ENCODE peak calls at places on chromosomes 6 and 20, in eight cellular contexts. U is tibial nerve, M is right lobe of liver, G is prostate gland, I is sigmoid colon, S is ovary, Y is upper lobe of left lung, T is stomach. F is an unnamed sample.
A peak's percentile ranks its signal among the peaks of the same experiment; 100 is the strongest.

GRCh38 chr6:155201461-155202226 is 62.2 kb upstream of the CLDN20 start:
- DNase-seq in U (no peak), M (no peak), G (no peak), I (no peak), S (no peak), Y (no peak), T (no peak), F (no peak)

GRCh38 chr6:87929843-87930288 is 117.8 kb upstream of the SPACA1 start:
- DNase-seq in U (peak; percentile 76), M (peak; percentile 83), G (peak; percentile 79), I (peak; percentile 90), S (peak; percentile 74), Y (no peak), T (peak; percentile 77), F (peak; percentile 63)

GRCh38 chr6:55868910-55869479 is 6.4 kb downstream of the BMP5 start:
- DNase-seq in U (no peak), M (no peak), G (peak; percentile 15), I (no peak), S (no peak), Y (no peak), T (no peak), F (no peak)

GRCh38 chr6:154613137-154613676 is 102.7 kb upstream of the CNKSR3 start:
- DNase-seq in U (no peak), M (no peak), G (no peak), I (no peak), S (no peak), Y (no peak), T (no peak), F (peak; percentile 52)

GRCh38 chr6:2158596-2159271 is 86.7 kb downstream of the GMDS start:
- DNase-seq in U (no peak), M (no peak), G (no peak), I (no peak), S (no peak), Y (no peak), T (no peak), F (no peak)

GRCh38 chr20:25062841-25063240 is 4.9 kb upstream of the ACSS1 start:
- DNase-seq in U (no peak), M (no peak), G (no peak), I (no peak), S (no peak), Y (no peak), T (no peak), F (no peak)

GRCh38 chr6:74479960-74480359 is 725.9 kb downstream of the COL12A1 start:
- DNase-seq in U (no peak), M (no peak), G (no peak), I (no peak), S (no peak), Y (no peak), T (no peak), F (no peak)

GRCh38 chr20:8255945-8256632 is 124.0 kb downstream of the PLCB1 start:
- DNase-seq in U (no peak), M (no peak), G (no peak), I (no peak), S (no peak), Y (no peak), T (no peak), F (no peak)

GRCh38 chr20:21100590-21101452 is 5.3 kb downstream of the LINC00237 start:
- DNase-seq in U (no peak), M (no peak), G (no peak), I (no peak), S (no peak), Y (peak; percentile 82), T (no peak), F (no peak)

GRCh38 chr6:35311390-35312075 is 13.9 kb downstream of the DEF6 start:
- DNase-seq in U (no peak), M (no peak), G (no peak), I (no peak), S (no peak), Y (no peak), T (no peak), F (no peak)

GRCh38 chr6:87391334-87391733 is 16.4 kb upstream of the CFAP206 start:
- DNase-seq in U (no peak), M (peak; percentile 55), G (peak; percentile 17), I (no peak), S (no peak), Y (no peak), T (no peak), F (no peak)

GRCh38 chr20:56163806-56164205 is 84.7 kb upstream of the MC3R start:
- DNase-seq in U (no peak), M (no peak), G (no peak), I (no peak), S (no peak), Y (no peak), T (no peak), F (no peak)

GRCh38 chr20:18224968-18225568 is 63.3 kb upstream of the ZNF133 start:
- DNase-seq in U (peak; percentile 42), M (no peak), G (peak; percentile 26), I (no peak), S (peak; percentile 19), Y (no peak), T (peak; percentile 48), F (no peak)

GRCh38 chr20:57263767-57264150 is 2.7 kb downstream of the BMP7 start:
- DNase-seq in U (no peak), M (no peak), G (no peak), I (no peak), S (no peak), Y (no peak), T (no peak), F (no peak)

GRCh38 chr6:42783876-42784738 is 2.3 kb downstream of the BICRAL start:
- DNase-seq in U (no peak), M (no peak), G (no peak), I (no peak), S (no peak), Y (no peak), T (no peak), F (no peak)

GRCh38 chr6:42781811-42782688 is at the start of gene BICRAL:
- DNase-seq in U (peak; percentile 36), M (peak; percentile 74), G (peak; percentile 59), I (peak; percentile 74), S (peak; percentile 74), Y (peak; percentile 92), T (peak; percentile 59), F (peak; percentile 68)

GRCh38 chr6:42782689-42783176 is 881 bp downstream of the BICRAL start:
- DNase-seq in U (peak; percentile 66), M (peak; percentile 80), G (peak; percentile 61), I (peak; percentile 90), S (peak; percentile 84), Y (peak; percentile 95), T (peak; percentile 75), F (peak; percentile 83)

GRCh38 chr6:42784739-42785498 is 3.1 kb downstream of the BICRAL start:
- DNase-seq in U (no peak), M (no peak), G (no peak), I (no peak), S (no peak), Y (no peak), T (no peak), F (no peak)

DNA sequence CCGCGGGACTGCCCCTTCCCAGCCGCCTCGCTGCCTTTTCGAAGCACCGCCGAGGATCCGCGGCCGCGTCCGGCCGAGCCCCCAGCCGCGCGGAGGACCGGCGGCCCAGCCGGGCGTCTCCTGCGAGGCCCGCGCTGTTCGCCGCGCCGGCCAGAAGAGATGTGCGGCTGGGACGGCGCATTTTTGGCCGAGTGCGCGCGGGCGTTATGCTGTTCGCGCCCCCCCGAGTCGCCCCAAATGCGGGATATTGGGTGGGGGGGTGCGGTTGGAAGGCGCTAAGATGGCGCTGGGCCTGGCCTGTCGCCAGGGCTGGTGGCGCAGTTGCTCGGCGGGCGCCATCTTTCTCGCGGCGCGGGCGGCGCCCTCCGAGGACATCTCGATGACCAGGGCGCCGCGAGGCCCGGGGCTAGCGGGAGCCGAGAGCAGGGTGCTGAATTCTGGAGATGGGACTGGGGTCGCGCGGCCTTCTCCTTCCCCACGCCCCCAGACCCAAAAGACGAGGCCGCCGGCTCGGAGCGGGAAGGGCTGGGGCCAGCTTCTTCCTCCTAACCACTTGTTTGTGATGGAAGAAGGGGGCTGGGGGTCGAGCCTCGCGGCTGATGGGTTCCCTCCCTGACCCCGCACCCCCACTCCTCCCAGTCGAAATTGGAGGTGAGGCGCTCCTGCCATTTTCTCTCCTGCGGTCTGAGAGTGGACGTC is 1.5 kb downstream of the BICRAL start:
- DNase-seq in U (peak; percentile 65), M (peak; percentile 80), G (peak; percentile 68), I (peak; percentile 88), S (peak; percentile 91), Y (peak; percentile 97), T (peak; percentile 78), F (peak; percentile 82)
- TF ChIP-seq POLR2A in U (peak; percentile 8), M (peak; percentile 24), G (peak; percentile 15), I (no peak), S (peak; percentile 13), Y (no peak), T (no peak), F (no peak)

DNA sequence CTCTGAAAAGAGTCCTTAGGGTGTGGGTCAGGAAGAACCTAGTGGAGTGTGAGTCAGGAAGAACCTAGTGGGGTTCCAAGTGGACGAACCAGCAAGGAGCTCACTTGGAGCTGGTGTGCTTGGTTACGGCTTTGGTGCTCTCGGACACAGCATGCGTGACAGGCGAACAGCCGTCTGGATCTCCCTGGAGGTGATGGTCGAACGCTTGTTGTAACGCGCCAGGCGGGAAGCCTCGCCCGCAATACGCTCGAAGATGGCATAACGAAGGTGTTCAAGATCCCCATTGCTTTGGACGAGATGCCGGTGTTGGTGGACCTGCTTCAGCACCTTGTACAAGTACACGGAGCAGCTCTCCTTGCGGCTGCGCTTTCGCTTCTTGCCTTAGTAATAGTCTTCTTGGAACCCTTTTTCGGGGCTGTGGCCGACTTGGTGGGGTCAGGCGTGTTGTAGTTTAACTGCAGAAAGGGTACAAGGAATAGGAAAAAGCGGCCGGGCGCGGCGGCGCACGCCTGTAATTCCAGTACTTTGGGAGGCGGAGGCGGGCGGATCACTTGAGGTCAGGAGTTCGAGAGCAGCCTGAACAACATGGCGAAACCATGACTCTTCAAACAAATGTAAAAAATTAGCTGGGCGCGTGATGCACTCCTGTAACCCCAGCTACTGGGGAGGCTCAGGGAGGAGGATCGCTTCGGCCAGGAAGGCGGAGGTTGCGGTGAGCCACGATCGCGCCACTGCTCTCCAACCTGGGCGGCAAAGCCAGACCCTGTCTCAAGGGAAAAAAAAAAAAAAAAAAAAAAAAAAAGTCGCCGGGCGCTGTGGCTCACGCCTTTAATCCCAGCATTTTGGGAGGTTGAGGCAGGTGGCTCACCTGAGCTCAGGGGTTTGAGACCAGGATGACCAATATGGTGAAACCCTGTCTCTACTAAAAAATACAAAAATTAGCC is 48.0 kb downstream of the OR2B2 start:
- DNase-seq in U (no peak), M (no peak), G (no peak), I (no peak), S (peak; percentile 30), Y (peak; percentile 84), T (no peak), F (peak; percentile 24)
- H3K4me3 ChIP-seq in U (peak overlapping the region; percentile 51), M (peak overlapping the region; percentile 73), G (peak overlapping the region; percentile 43), I (peak overlapping the region; percentile 61), S (peak overlapping the region; percentile 63), Y (peak overlapping the region; percentile 60), T (peak overlapping the region; percentile 58), F (peak overlapping the region; percentile 54)

GRCh38 chr6:45946352-45946751 is 69.3 kb downstream of the CLIC5 start:
- DNase-seq in U (peak; percentile 26), M (no peak), G (no peak), I (peak; percentile 67), S (peak; percentile 55), Y (no peak), T (no peak), F (peak; percentile 41)
- TF ChIP-seq CTCF in U (no peak), M (peak; percentile 16), G (no peak), I (peak; percentile 31), S (no peak), Y (no peak), T (no peak), F (peak; percentile 20)

DNA sequence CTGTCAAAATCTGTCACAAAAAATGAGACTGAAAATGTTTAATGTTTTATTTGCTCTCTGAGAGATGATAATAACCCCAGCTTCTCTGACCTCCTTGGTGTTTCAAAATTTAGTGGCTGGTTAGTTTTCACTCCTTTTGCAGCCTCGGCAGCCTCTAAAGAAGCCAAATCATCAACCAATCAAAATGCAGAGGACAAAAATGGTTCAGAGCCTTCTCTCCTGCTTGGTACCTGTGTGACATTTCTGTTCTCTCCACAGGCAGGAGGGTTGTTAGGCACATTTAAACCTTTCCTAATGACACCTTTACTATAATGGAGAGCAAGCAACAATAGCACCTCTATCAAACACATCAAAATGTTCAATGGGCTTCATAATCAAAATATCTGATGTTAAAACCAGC is 375.5 kb downstream of the HACE1 start:
- DNase-seq in U (no peak), M (no peak), G (no peak), I (no peak), S (no peak), Y (no peak), T (no peak), F (no peak)
- TF ChIP-seq POLR2A in U (no peak), M (no peak), G (no peak), I (no peak), S (no peak), Y (no peak), T (no peak), F (no peak)